ENCODE peak calls at places on chromosomes 7 and 10, in seven cellular contexts. One of them, this sample, is unnamed.

GRCh38 chr7:78968951-78969350 is 484.5 kb downstream of the MAGI2 start:
- DNase-seq in WTC11: peak
- DNase-seq in AG04450: no peak
- DNase-seq in activated naive CD8-positive, alpha-beta T cell treated with anti-CD3 and anti-CD28 coated beads for 36 hours: no peak
- DNase-seq in T-helper 22 cell: no peak
- DNase-seq in left cardiac atrium: no peak
- DNase-seq in GF-D8: no peak
- DNase-seq in this sample: no peak

GRCh38 chr10:86289577-86289868 is 77.1 kb downstream of the GRID1 start:
- DNase-seq in T-helper 22 cell: no peak
- DNase-seq in AG04450: no peak
- DNase-seq in WTC11: no peak
- DNase-seq in activated naive CD8-positive, alpha-beta T cell treated with anti-CD3 and anti-CD28 coated beads for 36 hours: no peak
- DNase-seq in left cardiac atrium: no peak
- DNase-seq in GF-D8: no peak
- DNase-seq in this sample: no peak

GRCh38 chr10:123154943-123155505 is 822 bp downstream of the BUB3 start:
- DNase-seq in AG04450: no peak
- DNase-seq in GF-D8: no peak
- DNase-seq in left cardiac atrium: peak
- DNase-seq in WTC11: no peak
- DNase-seq in T-helper 22 cell: no peak
- DNase-seq in activated naive CD8-positive, alpha-beta T cell treated with anti-CD3 and anti-CD28 coated beads for 36 hours: no peak
- DNase-seq in this sample: no peak

GRCh38 chr7:128398016-128398840 is 11.6 kb downstream of the IMPDH1 start:
- DNase-seq in GF-D8: no peak
- DNase-seq in WTC11: peak
- DNase-seq in AG04450: no peak
- DNase-seq in activated naive CD8-positive, alpha-beta T cell treated with anti-CD3 and anti-CD28 coated beads for 36 hours: no peak
- DNase-seq in left cardiac atrium: peak
- DNase-seq in T-helper 22 cell: no peak
- DNase-seq in this sample: no peak

GRCh38 chr10:75683158-75683557 is 251.7 kb downstream of the LRMDA start:
- DNase-seq in activated naive CD8-positive, alpha-beta T cell treated with anti-CD3 and anti-CD28 coated beads for 36 hours: no peak
- DNase-seq in GF-D8: no peak
- DNase-seq in AG04450: no peak
- DNase-seq in T-helper 22 cell: no peak
- DNase-seq in left cardiac atrium: no peak
- DNase-seq in WTC11: no peak
- DNase-seq in this sample: no peak

GRCh38 chr7:114354306-114354705 is 60.3 kb upstream of the FOXP2 start:
- DNase-seq in GF-D8: no peak
- DNase-seq in T-helper 22 cell: no peak
- DNase-seq in AG04450: no peak
- DNase-seq in activated naive CD8-positive, alpha-beta T cell treated with anti-CD3 and anti-CD28 coated beads for 36 hours: no peak
- DNase-seq in WTC11: no peak
- DNase-seq in left cardiac atrium: no peak
- DNase-seq in this sample: no peak

GRCh38 chr10:42491001-42491592 is 147.3 kb downstream of the ZNF33B start:
- DNase-seq in activated naive CD8-positive, alpha-beta T cell treated with anti-CD3 and anti-CD28 coated beads for 36 hours: no peak
- DNase-seq in WTC11: no peak
- DNase-seq in GF-D8: no peak
- DNase-seq in left cardiac atrium: no peak
- DNase-seq in T-helper 22 cell: no peak
- DNase-seq in AG04450: no peak
- DNase-seq in this sample: no peak

GRCh38 chr7:90824386-90825307 is 228.5 kb downstream of the CDK14 start:
- DNase-seq in AG04450: peak
- DNase-seq in activated naive CD8-positive, alpha-beta T cell treated with anti-CD3 and anti-CD28 coated beads for 36 hours: no peak
- DNase-seq in GF-D8: no peak
- DNase-seq in WTC11: no peak
- DNase-seq in left cardiac atrium: no peak
- DNase-seq in T-helper 22 cell: no peak
- DNase-seq in this sample: no peak

GRCh38 chr7:2355079-2356008 is 717 bp downstream of the EIF3B start:
- DNase-seq in AG04450: no peak
- DNase-seq in GF-D8: no peak
- DNase-seq in T-helper 22 cell: no peak
- DNase-seq in activated naive CD8-positive, alpha-beta T cell treated with anti-CD3 and anti-CD28 coated beads for 36 hours: no peak
- DNase-seq in left cardiac atrium: no peak
- DNase-seq in WTC11: peak
- DNase-seq in this sample: no peak

GRCh38 chr7:100119701-100120517 is 475 bp downstream of the CNPY4 start:
- DNase-seq in activated naive CD8-positive, alpha-beta T cell treated with anti-CD3 and anti-CD28 coated beads for 36 hours: peak
- DNase-seq in GF-D8: peak
- DNase-seq in AG04450: no peak
- DNase-seq in T-helper 22 cell: peak
- DNase-seq in left cardiac atrium: peak
- DNase-seq in WTC11: peak
- DNase-seq in this sample: no peak

GRCh38 chr10:43229208-43230061 is 37.4 kb downstream of the RASGEF1A start:
- DNase-seq in GF-D8: no peak
- DNase-seq in T-helper 22 cell: peak
- DNase-seq in AG04450: no peak
- DNase-seq in left cardiac atrium: peak
- DNase-seq in WTC11: peak
- DNase-seq in activated naive CD8-positive, alpha-beta T cell treated with anti-CD3 and anti-CD28 coated beads for 36 hours: peak
- DNase-seq in this sample: no peak

GRCh38 chr7:44767134-44767911 is 18.7 kb downstream of the ZMIZ2 start:
- DNase-seq in left cardiac atrium: no peak
- DNase-seq in AG04450: no peak
- DNase-seq in WTC11: no peak
- DNase-seq in T-helper 22 cell: no peak
- DNase-seq in GF-D8: no peak
- DNase-seq in activated naive CD8-positive, alpha-beta T cell treated with anti-CD3 and anti-CD28 coated beads for 36 hours: no peak
- DNase-seq in this sample: no peak

GRCh38 chr7:121643320-121643719 is 229.6 kb upstream of the PTPRZ1 start:
- DNase-seq in WTC11: no peak
- DNase-seq in GF-D8: no peak
- DNase-seq in T-helper 22 cell: no peak
- DNase-seq in left cardiac atrium: no peak
- DNase-seq in activated naive CD8-positive, alpha-beta T cell treated with anti-CD3 and anti-CD28 coated beads for 36 hours: no peak
- DNase-seq in AG04450: no peak
- DNase-seq in this sample: no peak

GRCh38 chr10:124306922-124307371 is 111.8 kb downstream of the OAT start:
- DNase-seq in GF-D8: no peak
- DNase-seq in AG04450: no peak
- DNase-seq in left cardiac atrium: no peak
- DNase-seq in activated naive CD8-positive, alpha-beta T cell treated with anti-CD3 and anti-CD28 coated beads for 36 hours: no peak
- DNase-seq in WTC11: no peak
- DNase-seq in T-helper 22 cell: no peak
- DNase-seq in this sample: no peak

GRCh38 chr10:112159469-112159868 is 24.1 kb downstream of the GPAM start:
- DNase-seq in AG04450: no peak
- DNase-seq in T-helper 22 cell: no peak
- DNase-seq in left cardiac atrium: no peak
- DNase-seq in activated naive CD8-positive, alpha-beta T cell treated with anti-CD3 and anti-CD28 coated beads for 36 hours: no peak
- DNase-seq in WTC11: no peak
- DNase-seq in GF-D8: no peak
- DNase-seq in this sample: no peak

GRCh38 chr10:131200856-131201470 is 110.6 kb downstream of the TCERG1L start:
- DNase-seq in T-helper 22 cell: no peak
- DNase-seq in AG04450: no peak
- DNase-seq in GF-D8: no peak
- DNase-seq in left cardiac atrium: peak
- DNase-seq in WTC11: no peak
- DNase-seq in activated naive CD8-positive, alpha-beta T cell treated with anti-CD3 and anti-CD28 coated beads for 36 hours: no peak
- DNase-seq in this sample: no peak

GRCh38 chr7:99386584-99387238 is 12.2 kb downstream of the ARPC1B start:
- DNase-seq in activated naive CD8-positive, alpha-beta T cell treated with anti-CD3 and anti-CD28 coated beads for 36 hours: peak
- DNase-seq in AG04450: no peak
- DNase-seq in T-helper 22 cell: no peak
- DNase-seq in WTC11: no peak
- DNase-seq in GF-D8: peak
- DNase-seq in left cardiac atrium: no peak
- DNase-seq in this sample: no peak

GRCh38 chr7:2099036-2099957 is 133.4 kb downstream of the MAD1L1 start:
- DNase-seq in T-helper 22 cell: no peak
- DNase-seq in left cardiac atrium: no peak
- DNase-seq in AG04450: no peak
- DNase-seq in activated naive CD8-positive, alpha-beta T cell treated with anti-CD3 and anti-CD28 coated beads for 36 hours: peak
- DNase-seq in WTC11: no peak
- DNase-seq in GF-D8: peak
- DNase-seq in this sample: no peak

GRCh38 chr7:100602889-100603696 is 930 bp downstream of the PCOLCE start:
- DNase-seq in activated naive CD8-positive, alpha-beta T cell treated with anti-CD3 and anti-CD28 coated beads for 36 hours: no peak
- DNase-seq in AG04450: no peak
- DNase-seq in T-helper 22 cell: no peak
- DNase-seq in WTC11: peak
- DNase-seq in left cardiac atrium: peak
- DNase-seq in GF-D8: no peak
- DNase-seq in this sample: no peak

GRCh38 chr10:104322416-104322782 is 15.9 kb downstream of the ITPRIP start:
- DNase-seq in left cardiac atrium: no peak
- DNase-seq in GF-D8: peak
- DNase-seq in WTC11: no peak
- DNase-seq in activated naive CD8-positive, alpha-beta T cell treated with anti-CD3 and anti-CD28 coated beads for 36 hours: peak
- DNase-seq in AG04450: no peak
- DNase-seq in T-helper 22 cell: no peak
- DNase-seq in this sample: no peak

GRCh38 chr10:43689955-43690771 is 41.5 kb upstream of the ZNF32 start:
- DNase-seq in AG04450: peak
- DNase-seq in activated naive CD8-positive, alpha-beta T cell treated with anti-CD3 and anti-CD28 coated beads for 36 hours: peak
- DNase-seq in T-helper 22 cell: peak
- DNase-seq in left cardiac atrium: peak
- DNase-seq in WTC11: peak
- DNase-seq in GF-D8: no peak
- DNase-seq in this sample: peak

GRCh38 chr7:137508437-137509175 is 165.1 kb upstream of the PTN start:
- DNase-seq in activated naive CD8-positive, alpha-beta T cell treated with anti-CD3 and anti-CD28 coated beads for 36 hours: no peak
- DNase-seq in T-helper 22 cell: no peak
- DNase-seq in AG04450: peak
- DNase-seq in GF-D8: no peak
- DNase-seq in WTC11: no peak
- DNase-seq in left cardiac atrium: no peak
- DNase-seq in this sample: no peak

GRCh38 chr7:7157887-7158271 is 24.5 kb upstream of the C1GALT1 start:
- DNase-seq in left cardiac atrium: no peak
- DNase-seq in WTC11: no peak
- DNase-seq in activated naive CD8-positive, alpha-beta T cell treated with anti-CD3 and anti-CD28 coated beads for 36 hours: no peak
- DNase-seq in AG04450: no peak
- DNase-seq in GF-D8: no peak
- DNase-seq in T-helper 22 cell: no peak
- DNase-seq in this sample: no peak